ENCODE peak calls at places on chromosomes 1 and 21, in six cellular contexts. U is mesothelial cell of epicardium, Y is fibroblast of the aortic adventitia, D is KG1, H is activated T-cell treated with anti-CD3 and anti-CD28 coated beads for 1 hour, K is myocyte. G is an unnamed sample.
A peak's percentile ranks its signal among the peaks of the same experiment; 100 is the strongest.

GRCh38 chr1:23020731-23021130 is 1.5 kb downstream of the KDM1A start:
- DNase-seq in U (no peak), Y (no peak), D (no peak), H (no peak), K (no peak), G (no peak)

GRCh38 chr1:65527672-65528071 is 107.2 kb downstream of the LEPR start:
- DNase-seq in U (no peak), Y (peak; percentile 44), D (no peak), H (no peak), K (no peak), G (no peak)

GRCh38 chr1:201265771-201266170 is 17.5 kb upstream of the PKP1 start:
- DNase-seq in U (no peak), Y (peak; percentile 25), D (no peak), H (no peak), K (no peak), G (no peak)

GRCh38 chr1:79657916-79658662 is 651.6 kb upstream of the ADGRL4 start:
- DNase-seq in U (no peak), Y (peak; percentile 59), D (no peak), H (no peak), K (no peak), G (no peak)

GRCh38 chr1:18288609-18289219 is 181.1 kb downstream of the IGSF21 start:
- DNase-seq in U (no peak), Y (no peak), D (no peak), H (no peak), K (no peak), G (no peak)

GRCh38 chr1:3881191-3881475 is 18.9 kb downstream of the C1orf174 start:
- DNase-seq in U (no peak), Y (no peak), D (peak; percentile 32), H (no peak), K (no peak), G (no peak)

GRCh38 chr1:51086496-51087271 is 15.3 kb upstream of the C1orf185 start:
- DNase-seq in U (no peak), Y (no peak), D (no peak), H (no peak), K (peak; percentile 64), G (no peak)

GRCh38 chr1:9027307-9027706 is 1.1 kb upstream of the SLC2A7 start:
- DNase-seq in U (no peak), Y (no peak), D (no peak), H (no peak), K (no peak), G (no peak)

GRCh38 chr1:79006564-79006963 is at the start of gene ADGRL4:
- DNase-seq in U (no peak), Y (peak; percentile 67), D (no peak), H (no peak), K (no peak), G (no peak)

GRCh38 chr1:214902636-214903320 is 179.8 kb upstream of the KCNK2 start:
- DNase-seq in U (no peak), Y (peak; percentile 57), D (no peak), H (no peak), K (no peak), G (no peak)

GRCh38 chr1:224563666-224564065 is 52.5 kb upstream of the CNIH3 start:
- DNase-seq in U (no peak), Y (no peak), D (no peak), H (no peak), K (peak; percentile 59), G (no peak)

GRCh38 chr21:39016740-39017315 is 166.4 kb downstream of the PSMG1 start:
- DNase-seq in U (no peak), Y (no peak), D (peak; percentile 71), H (no peak), K (no peak), G (peak; percentile 76)

GRCh38 chr1:162248854-162249535 is 127.7 kb downstream of the SPATA46 start:
- DNase-seq in U (no peak), Y (no peak), D (no peak), H (no peak), K (peak; percentile 58), G (no peak)

GRCh38 chr1:77465139-77465538 is 183.3 kb downstream of the AK5 start:
- DNase-seq in U (no peak), Y (no peak), D (no peak), H (no peak), K (no peak), G (no peak)

GRCh38 chr21:28253378-28253777 is 739.3 kb downstream of the LTN1 start:
- DNase-seq in U (no peak), Y (peak; percentile 57), D (no peak), H (no peak), K (no peak), G (no peak)